ENCODE peak calls at places on chromosomes 13 and 19, in seven cellular contexts. C is Caco-2; Y is transverse colon; N is naive thymus-derived CD8-positive, alpha-beta T cell; W is H54; F is Right ventricle myocardium superior; J is A549. K is an unnamed sample.

GRCh38 chr13:27621116-27621365 is 651 bp upstream of the POLR1D start:
- DNase-seq in C (no peak), Y (no peak), N (no peak), W (no peak), F (no peak), J (no peak), K (no peak)

GRCh38 chr19:44649578-44650145 is 6.0 kb downstream of the PVR start:
- DNase-seq in C (no peak), Y (no peak), N (no peak), W (no peak), F (no peak), J (no peak), K (no peak)

GRCh38 chr19:29519146-29519545 is 6.6 kb upstream of the VSTM2B start:
- DNase-seq in C (no peak), Y (no peak), N (peak; percentile 24), W (no peak), F (peak; percentile 3), J (no peak), K (no peak)

GRCh38 chr13:60754691-60755090 is 357.7 kb downstream of the TDRD3 start:
- DNase-seq in C (no peak), Y (no peak), N (no peak), W (no peak), F (no peak), J (no peak), K (no peak)

GRCh38 chr13:21053231-21053630 is 8.2 kb downstream of the LATS2 start:
- DNase-seq in C (no peak), Y (no peak), N (no peak), W (no peak), F (no peak), J (no peak), K (no peak)

GRCh38 chr13:52449323-52450011 is 967 bp downstream of the VPS36 start:
- DNase-seq in C (no peak), Y (no peak), N (no peak), W (no peak), F (no peak), J (no peak), K (no peak)

GRCh38 chr13:77065456-77066147 is 38.6 kb upstream of the FBXL3 start:
- DNase-seq in C (no peak), Y (no peak), N (no peak), W (no peak), F (no peak), J (no peak), K (no peak)

GRCh38 chr13:30133554-30133912 is 173.8 kb downstream of the KATNAL1 start:
- DNase-seq in C (no peak), Y (peak; percentile 79), N (no peak), W (no peak), F (no peak), J (no peak), K (no peak)

GRCh38 chr19:21838646-21839045 is 2.7 kb upstream of the ZNF43 start:
- DNase-seq in C (no peak), Y (no peak), N (no peak), W (no peak), F (no peak), J (no peak), K (no peak)

GRCh38 chr19:17627921-17628320 is 60.2 kb downstream of the UNC13A start:
- DNase-seq in C (no peak), Y (no peak), N (no peak), W (no peak), F (peak; percentile 10), J (no peak), K (no peak)

GRCh38 chr13:34762312-34762711 is 179.8 kb upstream of the NBEA start:
- DNase-seq in C (no peak), Y (no peak), N (no peak), W (no peak), F (no peak), J (no peak), K (no peak)

GRCh38 chr19:782195-783043 is 14.8 kb upstream of the PTBP1 start:
- DNase-seq in C (peak; percentile 83), Y (no peak), N (no peak), W (peak; percentile 71), F (no peak), J (peak; percentile 47), K (no peak)

GRCh38 chr19:55082023-55082851 is 6.6 kb downstream of the EPS8L1 start:
- DNase-seq in C (no peak), Y (no peak), N (peak; percentile 71), W (peak; percentile 89), F (no peak), J (peak; percentile 58), K (no peak)

GRCh38 chr19:12841094-12841493 is 2.8 kb downstream of the MAST1 start:
- DNase-seq in C (no peak), Y (no peak), N (no peak), W (no peak), F (no peak), J (no peak), K (no peak)

GRCh38 chr13:114115191-114115671 is 17.2 kb downstream of the RASA3 start:
- DNase-seq in C (peak; percentile 62), Y (peak; percentile 81), N (peak; percentile 55), W (peak; percentile 91), F (peak; percentile 67), J (no peak), K (no peak)

GRCh38 chr13:45406421-45406820 is 11.8 kb downstream of the SLC25A30 start:
- DNase-seq in C (no peak), Y (no peak), N (no peak), W (no peak), F (no peak), J (no peak), K (no peak)

GRCh38 chr13:74442751-74443150 is 308.5 kb upstream of the KLF12 start:
- DNase-seq in C (no peak), Y (no peak), N (no peak), W (no peak), F (no peak), J (no peak), K (no peak)

GRCh38 chr13:26041476-26041875 is 10.3 kb downstream of the SHISA2 start:
- DNase-seq in C (no peak), Y (no peak), N (no peak), W (no peak), F (no peak), J (no peak), K (no peak)

GRCh38 chr13:78595819-78596700 is 7.3 kb downstream of the POU4F1 start:
- DNase-seq in C (no peak), Y (no peak), N (peak; percentile 53), W (no peak), F (no peak), J (peak; percentile 23), K (no peak)

GRCh38 chr13:28850226-28850625 is 30.1 kb downstream of the MTUS2 start:
- DNase-seq in C (no peak), Y (no peak), N (no peak), W (no peak), F (no peak), J (no peak), K (no peak)

GRCh38 chr19:56112313-56112709 is 8.8 kb downstream of the ZNF787 start:
- DNase-seq in C (no peak), Y (no peak), N (no peak), W (no peak), F (no peak), J (no peak), K (no peak)

GRCh38 chr19:294819-295686 is 3.9 kb upstream of the PLPP2 start:
- DNase-seq in C (peak; percentile 71), Y (peak; percentile 49), N (no peak), W (no peak), F (peak; percentile 57), J (peak; percentile 50), K (peak; percentile 44)

GRCh38 chr19:2302319-2303208 is 5.4 kb downstream of the LINGO3 start:
- DNase-seq in C (no peak), Y (peak; percentile 52), N (no peak), W (no peak), F (peak; percentile 74), J (no peak), K (peak; percentile 38)

GRCh38 chr13:94115054-94115453 is 364.4 kb downstream of the DCT start:
- DNase-seq in C (peak; percentile 8), Y (no peak), N (no peak), W (no peak), F (no peak), J (no peak), K (no peak)

GRCh38 chr19:30609656-30610270 is 237.6 kb downstream of the ZNF536 start:
- DNase-seq in C (no peak), Y (no peak), N (no peak), W (no peak), F (no peak), J (no peak), K (no peak)

GRCh38 chr13:95388420-95389079 is 87.3 kb upstream of the ABCC4 start:
- DNase-seq in C (no peak), Y (no peak), N (no peak), W (no peak), F (no peak), J (no peak), K (no peak)

GRCh38 chr13:112575680-112576079 is 12.3 kb downstream of the TUBGCP3 start:
- DNase-seq in C (peak; percentile 17), Y (no peak), N (no peak), W (no peak), F (no peak), J (no peak), K (no peak)

GRCh38 chr19:20077791-20078463 is at the start of gene ZNF90:
- DNase-seq in C (peak; percentile 76), Y (peak; percentile 92), N (peak; percentile 96), W (peak; percentile 29), F (peak; percentile 94), J (no peak), K (peak; percentile 86)

GRCh38 chr13:31755211-31755610 is 15.9 kb downstream of the RXFP2 start:
- DNase-seq in C (no peak), Y (no peak), N (no peak), W (no peak), F (no peak), J (no peak), K (no peak)

GRCh38 chr13:109719962-109720646 is 66.3 kb downstream of the IRS2 start:
- DNase-seq in C (no peak), Y (no peak), N (no peak), W (no peak), F (no peak), J (no peak), K (no peak)

GRCh38 chr19:28710278-28710677 is 502.7 kb downstream of the UQCRFS1 start:
- DNase-seq in C (peak; percentile 54), Y (no peak), N (no peak), W (no peak), F (no peak), J (peak; percentile 30), K (no peak)

GRCh38 chr19:771332-771785 is 20.4 kb downstream of the MISP start:
- DNase-seq in C (peak; percentile 53), Y (no peak), N (no peak), W (peak; percentile 68), F (no peak), J (no peak), K (no peak)